ENCODE peak calls at places on chromosomes 1 and 21, in eight cellular contexts. One of them, this sample, is unnamed.

GRCh38 chr1:194024659-194025058 is 838.2 kb upstream of the B3GALT2 start:
- DNase-seq in cardiac muscle cell: peak; percentile 97
- DNase-seq in fibroblast of the aortic adventitia: peak; percentile 32
- DNase-seq in cardiac fibroblast: peak; percentile 68
- DNase-seq in Panc1: no peak
- DNase-seq in tibial artery: no peak
- DNase-seq in AG04450: no peak
- DNase-seq in colonic mucosa: no peak
- DNase-seq in this sample: no peak

GRCh38 chr1:197307551-197307950 is 39.5 kb downstream of the CRB1 start:
- DNase-seq in cardiac muscle cell: no peak
- DNase-seq in fibroblast of the aortic adventitia: no peak
- DNase-seq in cardiac fibroblast: no peak
- DNase-seq in Panc1: no peak
- DNase-seq in tibial artery: no peak
- DNase-seq in AG04450: no peak
- DNase-seq in colonic mucosa: no peak
- DNase-seq in this sample: no peak

GRCh38 chr1:17228619-17229018 is 20.3 kb upstream of the PADI3 start:
- DNase-seq in cardiac muscle cell: no peak
- DNase-seq in fibroblast of the aortic adventitia: no peak
- DNase-seq in cardiac fibroblast: no peak
- DNase-seq in Panc1: no peak
- DNase-seq in tibial artery: no peak
- DNase-seq in AG04450: no peak
- DNase-seq in colonic mucosa: no peak
- DNase-seq in this sample: no peak

GRCh38 chr1:78743626-78744025 is 94.0 kb downstream of the IFI44 start:
- DNase-seq in cardiac muscle cell: peak; percentile 55
- DNase-seq in fibroblast of the aortic adventitia: peak; percentile 75
- DNase-seq in cardiac fibroblast: peak; percentile 68
- DNase-seq in Panc1: no peak
- DNase-seq in tibial artery: no peak
- DNase-seq in AG04450: no peak
- DNase-seq in colonic mucosa: no peak
- DNase-seq in this sample: no peak

GRCh38 chr1:203669739-203670138 is 43.1 kb downstream of the ATP2B4 start:
- DNase-seq in cardiac muscle cell: peak; percentile 48
- DNase-seq in fibroblast of the aortic adventitia: peak; percentile 63
- DNase-seq in cardiac fibroblast: peak; percentile 91
- DNase-seq in Panc1: no peak
- DNase-seq in tibial artery: no peak
- DNase-seq in AG04450: no peak
- DNase-seq in colonic mucosa: no peak
- DNase-seq in this sample: no peak

GRCh38 chr21:16974060-16974459 is 538.8 kb upstream of the CXADR start:
- DNase-seq in cardiac muscle cell: no peak
- DNase-seq in fibroblast of the aortic adventitia: no peak
- DNase-seq in cardiac fibroblast: no peak
- DNase-seq in Panc1: no peak
- DNase-seq in tibial artery: no peak
- DNase-seq in AG04450: no peak
- DNase-seq in colonic mucosa: no peak
- DNase-seq in this sample: no peak

GRCh38 chr1:63698001-63698838 is 75.6 kb upstream of the ROR1 start:
- DNase-seq in cardiac muscle cell: peak; percentile 76
- DNase-seq in fibroblast of the aortic adventitia: peak; percentile 56
- DNase-seq in cardiac fibroblast: no peak
- DNase-seq in Panc1: no peak
- DNase-seq in tibial artery: peak; percentile 64
- DNase-seq in AG04450: no peak
- DNase-seq in colonic mucosa: peak; percentile 41
- DNase-seq in this sample: peak; percentile 79

GRCh38 chr1:63931468-63931867 is 157.7 kb downstream of the ROR1 start:
- DNase-seq in cardiac muscle cell: peak; percentile 56
- DNase-seq in fibroblast of the aortic adventitia: peak; percentile 53
- DNase-seq in cardiac fibroblast: peak; percentile 73
- DNase-seq in Panc1: no peak
- DNase-seq in tibial artery: no peak
- DNase-seq in AG04450: no peak
- DNase-seq in colonic mucosa: no peak
- DNase-seq in this sample: no peak

GRCh38 chr1:214808845-214809460 is 206.0 kb downstream of the CENPF start:
- DNase-seq in cardiac muscle cell: peak; percentile 60
- DNase-seq in fibroblast of the aortic adventitia: peak; percentile 66
- DNase-seq in cardiac fibroblast: peak; percentile 73
- DNase-seq in Panc1: no peak
- DNase-seq in tibial artery: no peak
- DNase-seq in AG04450: no peak
- DNase-seq in colonic mucosa: no peak
- DNase-seq in this sample: no peak

GRCh38 chr1:240258910-240259309 is 167.2 kb downstream of the FMN2 start:
- DNase-seq in cardiac muscle cell: no peak
- DNase-seq in fibroblast of the aortic adventitia: peak; percentile 97
- DNase-seq in cardiac fibroblast: peak; percentile 83
- DNase-seq in Panc1: no peak
- DNase-seq in tibial artery: no peak
- DNase-seq in AG04450: peak; percentile 61
- DNase-seq in colonic mucosa: no peak
- DNase-seq in this sample: no peak

GRCh38 chr1:222750651-222751050 is 13.6 kb downstream of the FAM177B start:
- DNase-seq in cardiac muscle cell: no peak
- DNase-seq in fibroblast of the aortic adventitia: no peak
- DNase-seq in cardiac fibroblast: no peak
- DNase-seq in Panc1: no peak
- DNase-seq in tibial artery: no peak
- DNase-seq in AG04450: no peak
- DNase-seq in colonic mucosa: no peak
- DNase-seq in this sample: no peak

GRCh38 chr1:223500560-223501425 is 107.6 kb downstream of the CCDC185 start:
- DNase-seq in cardiac muscle cell: peak; percentile 87
- DNase-seq in fibroblast of the aortic adventitia: peak; percentile 83
- DNase-seq in cardiac fibroblast: peak; percentile 98
- DNase-seq in Panc1: no peak
- DNase-seq in tibial artery: no peak
- DNase-seq in AG04450: peak; percentile 47
- DNase-seq in colonic mucosa: no peak
- DNase-seq in this sample: peak; percentile 13

GRCh38 chr1:226443439-226443838 is 35.5 kb upstream of the PARP1 start:
- DNase-seq in cardiac muscle cell: peak; percentile 41
- DNase-seq in fibroblast of the aortic adventitia: peak; percentile 69
- DNase-seq in cardiac fibroblast: peak; percentile 65
- DNase-seq in Panc1: no peak
- DNase-seq in tibial artery: no peak
- DNase-seq in AG04450: no peak
- DNase-seq in colonic mucosa: no peak
- DNase-seq in this sample: no peak

GRCh38 chr1:87044840-87045239 is 130.4 kb downstream of the HS2ST1 start:
- DNase-seq in cardiac muscle cell: no peak
- DNase-seq in fibroblast of the aortic adventitia: no peak
- DNase-seq in cardiac fibroblast: no peak
- DNase-seq in Panc1: no peak
- DNase-seq in tibial artery: no peak
- DNase-seq in AG04450: no peak
- DNase-seq in colonic mucosa: no peak
- DNase-seq in this sample: no peak

GRCh38 chr1:53337499-53337898 is 9.6 kb upstream of the LRP8 start:
- DNase-seq in cardiac muscle cell: no peak
- DNase-seq in fibroblast of the aortic adventitia: no peak
- DNase-seq in cardiac fibroblast: no peak
- DNase-seq in Panc1: no peak
- DNase-seq in tibial artery: no peak
- DNase-seq in AG04450: no peak
- DNase-seq in colonic mucosa: no peak
- DNase-seq in this sample: no peak

GRCh38 chr1:27318596-27318995 is 3.4 kb upstream of the TMEM222 start:
- DNase-seq in cardiac muscle cell: no peak
- DNase-seq in fibroblast of the aortic adventitia: peak; percentile 64
- DNase-seq in cardiac fibroblast: no peak
- DNase-seq in Panc1: no peak
- DNase-seq in tibial artery: no peak
- DNase-seq in AG04450: no peak
- DNase-seq in colonic mucosa: no peak
- DNase-seq in this sample: no peak

GRCh38 chr1:201016211-201016651 is 7.3 kb downstream of the KIF21B start:
- DNase-seq in cardiac muscle cell: peak; percentile 44
- DNase-seq in fibroblast of the aortic adventitia: no peak
- DNase-seq in cardiac fibroblast: no peak
- DNase-seq in Panc1: no peak
- DNase-seq in tibial artery: no peak
- DNase-seq in AG04450: peak; percentile 7
- DNase-seq in colonic mucosa: peak; percentile 77
- DNase-seq in this sample: no peak

GRCh38 chr1:201013991-201014815 is 9.3 kb downstream of the KIF21B start:
- DNase-seq in cardiac muscle cell: no peak
- DNase-seq in fibroblast of the aortic adventitia: no peak
- DNase-seq in cardiac fibroblast: no peak
- DNase-seq in Panc1: no peak
- DNase-seq in tibial artery: no peak
- DNase-seq in AG04450: no peak
- DNase-seq in colonic mucosa: no peak
- DNase-seq in this sample: no peak

GRCh38 chr1:201014816-201015200 is 8.7 kb downstream of the KIF21B start:
- DNase-seq in cardiac muscle cell: peak; percentile 33
- DNase-seq in fibroblast of the aortic adventitia: peak; percentile 30
- DNase-seq in cardiac fibroblast: no peak
- DNase-seq in Panc1: no peak
- DNase-seq in tibial artery: no peak
- DNase-seq in AG04450: no peak
- DNase-seq in colonic mucosa: no peak
- DNase-seq in this sample: no peak

GRCh38 chr1:201016943-201017827 is 6.3 kb downstream of the KIF21B start:
- DNase-seq in cardiac muscle cell: no peak
- DNase-seq in fibroblast of the aortic adventitia: no peak
- DNase-seq in cardiac fibroblast: no peak
- DNase-seq in Panc1: no peak
- DNase-seq in tibial artery: no peak
- DNase-seq in AG04450: no peak
- DNase-seq in colonic mucosa: no peak
- DNase-seq in this sample: no peak

DNA sequence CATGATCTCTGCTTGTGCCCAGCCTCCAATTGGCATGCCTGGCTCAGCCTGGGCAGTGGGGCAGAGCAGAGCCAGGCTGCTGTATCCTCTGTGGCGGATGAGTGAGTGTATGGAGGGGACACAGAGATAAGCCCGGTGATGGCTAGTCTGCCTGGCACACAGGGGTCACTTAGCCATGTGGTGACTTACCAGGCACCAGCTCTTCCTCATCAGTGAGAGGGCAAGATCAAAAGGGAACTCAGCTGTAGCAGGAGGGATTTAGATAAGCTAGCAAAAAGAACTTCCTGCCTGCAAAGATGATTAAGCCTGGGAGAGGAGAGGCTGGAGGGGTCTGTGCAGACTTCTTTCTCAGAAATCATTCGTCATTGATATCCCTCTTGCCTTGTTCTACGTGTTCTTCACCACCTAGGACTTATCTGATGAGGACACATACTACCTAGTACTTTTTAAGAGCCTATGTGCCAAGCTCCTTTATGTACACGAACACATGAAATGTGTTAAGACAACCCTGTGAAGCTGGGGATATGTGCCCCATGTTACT is 7.9 kb downstream of the KIF21B start:
- DNase-seq in cardiac muscle cell: no peak
- DNase-seq in fibroblast of the aortic adventitia: no peak
- DNase-seq in cardiac fibroblast: no peak
- DNase-seq in Panc1: no peak
- DNase-seq in tibial artery: no peak
- DNase-seq in AG04450: no peak
- DNase-seq in colonic mucosa: no peak
- DNase-seq in this sample: no peak
- H3K4me3 ChIP-seq in cardiac muscle cell: no peak overlapping the region
- H3K4me3 ChIP-seq in fibroblast of the aortic adventitia: no peak overlapping the region
- H3K4me3 ChIP-seq in cardiac fibroblast: no peak overlapping the region
- H3K4me3 ChIP-seq in Panc1: no peak overlapping the region
- H3K4me3 ChIP-seq in tibial artery: no peak overlapping the region
- H3K4me3 ChIP-seq in AG04450: no peak overlapping the region
- H3K4me3 ChIP-seq in colonic mucosa: no peak overlapping the region
- H3K4me3 ChIP-seq in this sample: no peak overlapping the region

GRCh38 chr1:88697503-88697902 is 13.4 kb downstream of the PKN2 start:
- DNase-seq in cardiac muscle cell: peak; percentile 5
- DNase-seq in fibroblast of the aortic adventitia: peak; percentile 16
- DNase-seq in cardiac fibroblast: peak; percentile 52
- DNase-seq in Panc1: no peak
- DNase-seq in tibial artery: no peak
- DNase-seq in AG04450: no peak
- DNase-seq in colonic mucosa: no peak
- DNase-seq in this sample: no peak
- H3K4me3 ChIP-seq in cardiac muscle cell: no peak overlapping the region
- H3K4me3 ChIP-seq in fibroblast of the aortic adventitia: no peak overlapping the region
- H3K4me3 ChIP-seq in cardiac fibroblast: no peak overlapping the region
- H3K4me3 ChIP-seq in Panc1: no peak overlapping the region
- H3K4me3 ChIP-seq in tibial artery: no peak overlapping the region
- H3K4me3 ChIP-seq in AG04450: no peak overlapping the region
- H3K4me3 ChIP-seq in colonic mucosa: no peak overlapping the region
- H3K4me3 ChIP-seq in this sample: no peak overlapping the region

DNA sequence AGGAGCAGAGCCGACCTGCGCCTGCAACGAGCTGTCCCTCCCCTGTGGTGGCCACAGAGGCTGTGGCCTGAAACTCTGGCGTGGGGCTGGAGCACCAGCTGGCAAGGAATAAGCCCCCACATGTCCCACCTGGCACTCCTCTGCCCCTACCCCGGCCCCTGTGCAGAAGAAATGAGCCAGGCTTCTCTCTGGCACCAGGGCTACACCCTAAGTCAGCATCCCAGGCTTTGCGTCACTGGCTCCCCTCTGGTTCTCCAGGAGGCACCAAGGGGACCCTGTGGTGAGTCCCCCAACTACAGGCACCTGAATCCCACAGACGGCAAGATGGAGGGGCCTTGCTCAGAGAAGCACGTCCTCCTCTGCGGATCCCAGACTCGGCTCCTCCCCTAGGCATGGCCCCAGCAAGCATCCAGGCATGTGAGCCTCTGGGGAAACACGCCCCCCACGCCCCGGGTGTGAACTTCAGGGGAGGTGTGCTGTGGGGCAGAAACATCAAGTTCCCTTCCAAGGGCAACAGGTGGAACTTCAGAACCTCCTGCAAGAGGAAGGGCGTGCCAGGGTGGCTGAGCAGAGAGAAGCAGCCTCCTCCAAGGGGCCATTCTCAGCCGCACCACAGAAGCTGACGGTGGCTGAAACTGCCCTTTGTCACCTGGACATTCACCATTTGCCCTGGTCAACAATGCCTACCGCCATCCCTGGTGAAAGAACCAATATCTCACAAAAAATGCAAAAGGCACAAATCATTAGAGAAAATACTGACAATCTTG is 2.9 kb downstream of the KRTAP10-7 start:
- DNase-seq in cardiac muscle cell: no peak
- DNase-seq in fibroblast of the aortic adventitia: no peak
- DNase-seq in cardiac fibroblast: no peak
- DNase-seq in Panc1: no peak
- DNase-seq in tibial artery: no peak
- DNase-seq in AG04450: no peak
- DNase-seq in colonic mucosa: no peak
- DNase-seq in this sample: no peak
- H3K4me3 ChIP-seq in cardiac muscle cell: no peak overlapping the region
- H3K4me3 ChIP-seq in fibroblast of the aortic adventitia: no peak overlapping the region
- H3K4me3 ChIP-seq in cardiac fibroblast: no peak overlapping the region
- H3K4me3 ChIP-seq in Panc1: no peak overlapping the region
- H3K4me3 ChIP-seq in tibial artery: no peak overlapping the region
- H3K4me3 ChIP-seq in AG04450: no peak overlapping the region
- H3K4me3 ChIP-seq in colonic mucosa: no peak overlapping the region
- H3K4me3 ChIP-seq in this sample: no peak overlapping the region

DNA sequence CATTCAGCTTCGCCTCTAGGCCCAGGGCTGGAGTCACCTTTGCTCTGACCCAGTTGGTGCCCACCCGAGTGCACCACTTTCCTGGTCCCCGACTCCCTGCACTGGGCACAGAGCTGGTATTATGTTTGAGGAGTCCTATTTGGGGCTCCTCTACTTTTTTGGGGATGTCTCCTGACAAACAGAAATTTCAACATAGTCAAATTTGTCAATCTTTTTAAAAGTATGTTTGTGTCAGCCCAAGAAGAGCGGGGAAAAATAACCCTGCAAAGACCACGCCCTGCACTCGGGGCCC is 11.6 kb downstream of the FAM229A start:
- DNase-seq in cardiac muscle cell: no peak
- DNase-seq in fibroblast of the aortic adventitia: no peak
- DNase-seq in cardiac fibroblast: no peak
- DNase-seq in Panc1: no peak
- DNase-seq in tibial artery: no peak
- DNase-seq in AG04450: no peak
- DNase-seq in colonic mucosa: no peak
- DNase-seq in this sample: no peak
- H3K4me3 ChIP-seq in cardiac muscle cell: no peak overlapping the region
- H3K4me3 ChIP-seq in fibroblast of the aortic adventitia: peak overlapping the region; percentile 78
- H3K4me3 ChIP-seq in cardiac fibroblast: no peak overlapping the region
- H3K4me3 ChIP-seq in Panc1: no peak overlapping the region
- H3K4me3 ChIP-seq in tibial artery: peak overlapping the region; percentile 59
- H3K4me3 ChIP-seq in AG04450: no peak overlapping the region
- H3K4me3 ChIP-seq in colonic mucosa: peak overlapping the region; percentile 76
- H3K4me3 ChIP-seq in this sample: no peak overlapping the region

This sample was measured in body of pancreas.